ENCODE peak calls at places on chromosomes 5 and 9, in seven cellular contexts. Y is heart right ventricle, T is fibroblast of lung, D is stomach, B is adrenal gland, X is OCI-LY7, F is Karpas-422. M is an unnamed sample. For H3K4me1 and H3K36me3, the result is how much of the 10 kb centered on the place peaks cover.

GRCh38 chr9:132994410-132995120 is 16.1 kb downstream of the GFI1B start:
- DNase-seq in Y (no peak), T (peak), D (peak), B (no peak), X (peak), F (peak), M (no peak)

GRCh38 chr5:34001231-34001935 is 6.5 kb downstream of the AMACR start:
- DNase-seq in Y (no peak), T (peak), D (peak), B (no peak), X (no peak), F (no peak), M (peak)

GRCh38 chr9:126556560-126557250 is 57.0 kb upstream of the LMX1B start:
- DNase-seq in Y (no peak), T (no peak), D (no peak), B (no peak), X (no peak), F (no peak), M (peak)

GRCh38 chr9:114777841-114778240 is 28.0 kb downstream of the TNFSF15 start:
- DNase-seq in Y (no peak), T (peak), D (no peak), B (no peak), X (no peak), F (no peak), M (no peak)

GRCh38 chr9:6567140-6567591 is 78.4 kb downstream of the GLDC start:
- DNase-seq in Y (no peak), T (peak), D (no peak), B (peak), X (no peak), F (no peak), M (no peak)

GRCh38 chr9:35996358-35996970 is 38.5 kb upstream of the OR2S2 start:
- DNase-seq in Y (no peak), T (peak), D (no peak), B (no peak), X (no peak), F (no peak), M (no peak)

GRCh38 chr9:122226758-122227575 is 1.8 kb downstream of the LHX6 start:
- DNase-seq in Y (no peak), T (no peak), D (no peak), B (no peak), X (no peak), F (no peak), M (no peak)

GRCh38 chr5:169592937-169593650 is 9.5 kb downstream of the SPDL1 start:
- DNase-seq in Y (no peak), T (peak), D (no peak), B (no peak), X (no peak), F (no peak), M (no peak)

GRCh38 chr9:136539427-136540412 is 6.1 kb downstream of the NOTCH1 start:
- DNase-seq in Y (peak), T (peak), D (peak), B (peak), X (peak), F (peak), M (no peak)

GRCh38 chr9:117021881-117022280 is 334.8 kb downstream of the TRIM32 start:
- DNase-seq in Y (no peak), T (no peak), D (no peak), B (no peak), X (no peak), F (no peak), M (no peak)

GRCh38 chr9:18437315-18438200 is 36.4 kb upstream of the ADAMTSL1 start:
- DNase-seq in Y (peak), T (peak), D (peak), B (peak), X (no peak), F (no peak), M (peak)

GRCh38 chr5:132505641-132506040 is 15.1 kb upstream of the IRF1 start:
- DNase-seq in Y (no peak), T (no peak), D (no peak), B (no peak), X (no peak), F (no peak), M (no peak)

GRCh38 chr9:90774682-90775081 is 26.9 kb upstream of the SYK start:
- DNase-seq in Y (no peak), T (no peak), D (no peak), B (no peak), X (peak), F (peak), M (no peak)

GRCh38 chr5:156920042-156920860 is 42.8 kb downstream of the TIMD4 start:
- DNase-seq in Y (no peak), T (peak), D (no peak), B (no peak), X (no peak), F (no peak), M (no peak)

GRCh38 chr5:174510771-174511453 is 213.5 kb upstream of the MSX2 start:
- DNase-seq in Y (no peak), T (no peak), D (no peak), B (no peak), X (no peak), F (no peak), M (peak)

GRCh38 chr9:68981825-68982224 is 32.1 kb downstream of the PRKACG start:
- DNase-seq in Y (no peak), T (no peak), D (no peak), B (no peak), X (peak), F (no peak), M (no peak)

GRCh38 chr5:60463179-60463868 is 236.6 kb downstream of the DEPDC1B start:
- DNase-seq in Y (no peak), T (peak), D (no peak), B (no peak), X (no peak), F (no peak), M (no peak)

GRCh38 chr9:91207481-91207888 is 154.2 kb downstream of the AUH start:
- DNase-seq in Y (no peak), T (peak), D (no peak), B (no peak), X (no peak), F (no peak), M (no peak)

GRCh38 chr5:15105799-15106393 is 234.3 kb upstream of the ANKH start:
- DNase-seq in Y (no peak), T (peak), D (peak), B (peak), X (peak), F (peak), M (peak)

GRCh38 chr9:133589454-133590227 is 19.5 kb downstream of the FAM163B start:
- DNase-seq in Y (no peak), T (no peak), D (no peak), B (no peak), X (peak), F (peak), M (peak)

GRCh38 chr5:145158654-145159199 is 676.4 kb downstream of the PRELID2 start:
- DNase-seq in Y (no peak), T (no peak), D (no peak), B (no peak), X (no peak), F (no peak), M (no peak)

GRCh38 chr5:158514353-158514960 is 585.3 kb downstream of the EBF1 start:
- DNase-seq in Y (no peak), T (peak), D (no peak), B (no peak), X (no peak), F (no peak), M (no peak)

GRCh38 chr9:125329978-125330377 is 68.4 kb downstream of the GAPVD1 start:
- DNase-seq in Y (no peak), T (no peak), D (no peak), B (no peak), X (no peak), F (no peak), M (no peak)

GRCh38 chr5:177080265-177080664 is 6.5 kb upstream of the FGFR4 start:
- DNase-seq in Y (no peak), T (no peak), D (no peak), B (no peak), X (no peak), F (no peak), M (no peak)

GRCh38 chr5:115720888-115721287 is 95.1 kb upstream of the TMED7 start:
- DNase-seq in Y (no peak), T (no peak), D (no peak), B (no peak), X (no peak), F (no peak), M (no peak)

GRCh38 chr9:77898864-77899263 is 132.7 kb downstream of the GNAQ start:
- DNase-seq in Y (no peak), T (no peak), D (no peak), B (no peak), X (no peak), F (no peak), M (no peak)

GRCh38 chr5:138054206-138054605 is 21.3 kb upstream of the FAM13B start:
- DNase-seq in Y (no peak), T (no peak), D (no peak), B (no peak), X (no peak), F (no peak), M (no peak)

GRCh38 chr9:7879551-7880245 is 80.1 kb upstream of the DMAC1 start:
- DNase-seq in Y (no peak), T (no peak), D (no peak), B (no peak), X (peak), F (no peak), M (peak)

GRCh38 chr5:87499478-87500410 is 87.0 kb upstream of the CCNH start:
- DNase-seq in Y (peak), T (no peak), D (no peak), B (no peak), X (no peak), F (no peak), M (no peak)

GRCh38 chr5:164360589-164360988 is 855.2 kb downstream of the MAT2B start:
- DNase-seq in Y (no peak), T (peak), D (no peak), B (no peak), X (no peak), F (no peak), M (no peak)

GRCh38 chr9:127975376-127976315 is 5.1 kb downstream of the EEIG1 start:
- DNase-seq in Y (no peak), T (no peak), D (no peak), B (no peak), X (no peak), F (no peak), M (no peak)

GRCh38 chr5:143143973-143144372 is 259.5 kb downstream of the NR3C1 start:
- DNase-seq in Y (no peak), T (peak), D (no peak), B (no peak), X (no peak), F (no peak), M (no peak)

GRCh38 chr9:121604242-121604641 is 47.2 kb upstream of the DAB2IP start:
- DNase-seq in Y (no peak), T (peak), D (peak), B (no peak), X (no peak), F (no peak), M (peak)

GRCh38 chr5:116572375-116573278 is 2.0 kb downstream of the SEMA6A start:
- DNase-seq in Y (peak), T (peak), D (peak), B (peak), X (no peak), F (no peak), M (peak)

GRCh38 chr9:30197954-30198353 is 2186.5 kb upstream of the ACO1 start:
- DNase-seq in Y (no peak), T (no peak), D (no peak), B (no peak), X (peak), F (no peak), M (peak)

GRCh38 chr9:92711844-92712243 is 41.9 kb upstream of the IPPK start:
- DNase-seq in Y (no peak), T (no peak), D (no peak), B (no peak), X (no peak), F (no peak), M (no peak)

GRCh38 chr9:11335011-11335410 is 722.2 kb upstream of the PTPRD start:
- DNase-seq in Y (no peak), T (no peak), D (no peak), B (no peak), X (no peak), F (no peak), M (no peak)

DNA sequence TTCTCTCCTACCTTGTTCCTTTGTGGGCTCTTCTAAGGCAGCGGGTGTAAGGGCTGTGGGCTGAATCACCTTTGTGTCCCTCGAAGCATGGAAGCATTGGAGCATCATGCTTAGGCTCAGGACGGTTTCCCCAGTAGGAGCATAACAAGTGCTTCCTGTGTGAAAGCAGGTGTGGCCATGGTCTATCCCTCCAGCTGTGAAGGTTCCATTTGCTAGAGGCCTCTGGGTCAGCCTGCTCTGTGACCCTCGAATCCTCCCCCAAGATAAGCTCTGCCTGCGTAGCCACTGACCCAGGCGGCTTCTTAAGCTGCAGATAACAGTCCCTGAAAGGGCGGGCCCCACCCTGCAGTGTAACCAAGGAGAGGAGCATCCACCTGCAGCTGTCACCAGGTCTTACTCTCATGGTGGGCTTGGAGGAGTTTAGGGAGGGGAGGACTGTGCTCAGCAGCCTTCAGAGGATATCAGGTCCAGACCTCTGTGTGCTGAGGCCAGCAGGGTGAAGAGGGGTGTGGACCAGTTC is 8.4 kb upstream of the NDST1 start:
- DNase-seq in Y (no peak), T (no peak), D (no peak), B (no peak), X (peak), F (no peak), M (no peak)
- H3K4me1 ChIP-seq in Y (half or more), T (half or more), D (half or more), B (half or more), X (under half), F (under half), M (under half)

GRCh38 chr5:141934099-141934844 is 10.6 kb downstream of the DELE1 start:
- DNase-seq in Y (peak), T (peak), D (peak), B (no peak), X (no peak), F (no peak), M (no peak)

GRCh38 chr5:141928051-141928450 is 4.4 kb downstream of the DELE1 start:
- DNase-seq in Y (no peak), T (no peak), D (no peak), B (no peak), X (no peak), F (no peak), M (no peak)

GRCh38 chr5:141926434-141926833 is 2.8 kb downstream of the DELE1 start:
- DNase-seq in Y (no peak), T (no peak), D (no peak), B (no peak), X (no peak), F (no peak), M (no peak)

GRCh38 chr5:141933151-141933550 is 9.5 kb downstream of the DELE1 start:
- DNase-seq in Y (no peak), T (no peak), D (no peak), B (no peak), X (no peak), F (no peak), M (no peak)

GRCh38 chr5:141929398-141930058 is 5.9 kb downstream of the DELE1 start:
- DNase-seq in Y (no peak), T (no peak), D (no peak), B (no peak), X (no peak), F (no peak), M (no peak)
- H3K36me3 ChIP-seq in Y (under half), T (under half), D (half or more), B (half or more), X (half or more), F (under half), M (half or more)

DNA sequence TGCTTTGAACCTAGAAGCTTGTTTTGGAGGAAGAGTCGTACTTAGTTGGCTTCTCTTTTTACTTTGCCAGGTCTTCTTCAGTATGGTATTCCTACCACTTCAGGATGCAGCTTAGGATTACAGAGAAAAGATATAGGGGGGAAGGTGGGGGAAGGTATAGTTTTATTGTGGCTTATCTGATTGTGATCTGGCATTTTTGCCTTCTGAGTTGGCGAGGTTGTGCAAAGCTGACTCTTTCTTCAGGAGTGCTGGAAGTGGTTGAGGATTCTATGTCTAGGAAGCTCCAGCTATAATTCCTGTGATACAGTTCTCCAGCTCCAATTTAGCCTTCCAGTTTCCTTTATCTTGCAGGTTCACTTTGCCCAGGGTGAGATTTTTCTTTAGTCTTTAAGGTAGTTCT is 7.0 kb downstream of the CDC42SE2 start:
- DNase-seq in Y (no peak), T (peak), D (no peak), B (no peak), X (no peak), F (no peak), M (no peak)
- H3K4me1 ChIP-seq in Y (under half), T (under half), D (under half), B (under half), X (half or more), F (half or more), M (under half)

GRCh38 chr9:72363908-72364678 is 915 bp downstream of the ZFAND5 start:
- DNase-seq in Y (peak), T (peak), D (peak), B (peak), X (peak), F (peak), M (peak)

GRCh38 chr9:72361227-72361626 is 3.8 kb downstream of the ZFAND5 start:
- DNase-seq in Y (no peak), T (no peak), D (no peak), B (no peak), X (no peak), F (no peak), M (no peak)

GRCh38 chr9:72362118-72362531 is 2.9 kb downstream of the ZFAND5 start:
- DNase-seq in Y (no peak), T (peak), D (no peak), B (no peak), X (no peak), F (no peak), M (no peak)

GRCh38 chr9:72363226-72363625 is 1.8 kb downstream of the ZFAND5 start:
- DNase-seq in Y (no peak), T (no peak), D (no peak), B (no peak), X (no peak), F (peak), M (no peak)

DNA sequence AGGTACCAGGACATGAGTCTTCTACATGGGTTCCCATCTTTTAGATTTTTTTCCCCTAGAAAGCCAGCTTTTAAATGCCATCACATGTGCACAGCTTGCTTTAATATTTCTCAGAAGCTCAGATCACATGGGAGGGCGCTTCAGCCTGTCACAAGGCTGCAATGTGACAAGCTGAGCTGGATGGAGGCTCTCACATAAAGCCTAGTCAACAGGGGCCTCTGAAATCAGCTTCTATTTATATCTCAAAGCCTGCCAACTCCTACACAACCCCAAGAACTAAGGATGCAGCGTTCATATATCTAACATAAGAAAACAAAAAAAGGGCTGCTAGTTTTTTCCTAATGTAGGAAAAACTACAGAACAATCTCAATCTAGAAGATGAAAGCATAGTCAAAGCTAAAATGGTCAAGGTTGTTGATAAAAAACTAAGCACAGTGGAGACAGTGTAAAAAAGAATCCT is 2.3 kb downstream of the ZFAND5 start:
- DNase-seq in Y (peak), T (peak), D (peak), B (peak), X (peak), F (peak), M (peak)
- H3K36me3 ChIP-seq in Y (under half), T (under half), D (under half), B (under half), X (half or more), F (under half), M (half or more)

GRCh38 chr9:99108131-99108530 is 3.2 kb downstream of the TGFBR1 start:
- DNase-seq in Y (no peak), T (no peak), D (no peak), B (no peak), X (no peak), F (no peak), M (no peak)
- H3K4me1 ChIP-seq in Y (under half), T (under half), D (half or more), B (under half), X (half or more), F (under half), M (under half)

DNA sequence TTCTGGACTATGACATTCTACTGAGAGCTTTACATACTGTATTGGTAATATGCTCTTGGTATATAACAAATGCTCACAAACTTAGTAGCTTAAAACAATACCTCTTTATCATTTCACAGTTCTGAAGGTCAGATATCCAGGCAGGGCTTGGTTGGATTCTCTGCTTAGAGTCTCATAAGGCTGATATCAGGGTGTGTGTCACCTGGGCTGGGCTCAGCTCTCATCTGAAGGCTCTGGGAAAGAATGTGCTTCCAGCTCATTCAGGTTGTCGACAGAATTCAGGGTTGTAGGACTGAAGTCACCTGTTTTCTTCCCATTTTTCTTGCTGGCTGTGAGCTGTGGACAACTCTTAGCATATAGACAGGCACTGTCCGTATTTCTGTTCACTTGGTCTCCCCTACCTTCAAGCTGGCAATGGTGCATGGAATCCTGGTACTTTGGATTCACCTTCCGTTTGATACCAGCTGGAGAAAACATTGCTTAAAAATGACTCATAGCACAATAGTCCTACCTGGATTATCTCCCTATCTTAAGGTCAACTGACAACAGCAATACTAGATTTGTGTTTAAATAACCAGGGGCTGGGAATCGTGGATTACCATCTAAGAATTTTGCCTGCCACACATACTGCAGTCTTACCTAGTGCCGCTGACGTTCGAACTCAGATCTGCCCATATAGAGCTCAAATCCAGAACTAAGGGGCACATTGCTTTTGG is 69.2 kb downstream of the RCL1 start:
- DNase-seq in Y (no peak), T (no peak), D (no peak), B (no peak), X (no peak), F (no peak), M (no peak)
- H3K36me3 ChIP-seq in Y (under half), T (under half), D (under half), B (under half), X (half or more), F (under half), M (under half)

DNA sequence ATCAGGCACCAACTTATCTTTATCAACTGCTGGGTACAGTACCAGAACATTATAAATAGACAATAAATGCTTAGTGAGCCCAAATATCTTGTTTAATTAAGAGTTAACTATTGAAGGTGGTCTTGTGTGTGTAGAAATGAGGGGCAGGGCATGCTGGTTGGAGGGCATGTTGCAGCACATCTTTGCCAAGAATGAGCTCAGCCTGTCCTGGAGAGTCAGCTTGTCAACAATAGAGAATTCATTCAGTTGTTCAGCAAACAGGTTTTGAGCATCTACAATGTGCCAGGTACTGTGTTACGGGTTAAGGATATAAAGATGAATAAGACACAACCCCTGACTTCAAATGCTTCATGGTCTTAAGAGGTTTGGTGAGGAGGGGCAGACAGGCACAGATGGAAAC is 19.2 kb upstream of the F2RL1 start:
- DNase-seq in Y (no peak), T (no peak), D (no peak), B (no peak), X (no peak), F (no peak), M (no peak)
- H3K4me1 ChIP-seq in Y (under half), T (under half), D (under half), B (under half), X (under half), F (under half), M (under half)